ENCODE peak calls at places on chromosomes 12 and 14, in five cellular contexts. D is uterus, T is heart left ventricle, U is suprapubic skin, Q is lower lobe of right lung. Z is an unnamed sample.

GRCh38 chr14:60348211-60348610 is 99.2 kb downstream of the PPM1A start:
- DNase-seq in U (no peak), D (no peak), T (no peak), Q (no peak), Z (no peak)

GRCh38 chr12:109637341-109637740 is 63.7 kb downstream of the MVK start:
- DNase-seq in T (no peak), U (no peak), Q (no peak), D (no peak), Z (no peak)

GRCh38 chr12:114855678-114856077 is 171.7 kb upstream of the TBX3 start:
- DNase-seq in T (no peak), U (no peak), D (no peak), Q (no peak), Z (no peak)

GRCh38 chr14:92475451-92476187 is 38.0 kb upstream of the RIN3 start:
- DNase-seq in Q (peak; percentile 74), U (peak; percentile 90), D (no peak), T (peak; percentile 65), Z (no peak)

GRCh38 chr12:58154359-58154758 is 213.0 kb downstream of the ATP23 start:
- DNase-seq in T (no peak), D (no peak), U (no peak), Q (no peak), Z (no peak)

GRCh38 chr14:40417777-40418401 is 985.7 kb upstream of the FBXO33 start:
- DNase-seq in Q (no peak), D (no peak), T (no peak), U (no peak), Z (no peak)

GRCh38 chr14:71336488-71337192 is 429.4 kb downstream of the PCNX1 start:
- DNase-seq in D (no peak), U (no peak), T (no peak), Q (no peak), Z (peak; percentile 42)

GRCh38 chr12:55624056-55624455 is 12.6 kb upstream of the OR10P1 start:
- DNase-seq in Q (no peak), U (no peak), T (no peak), D (no peak), Z (no peak)

GRCh38 chr14:60817113-60817512 is 82.6 kb downstream of the MNAT1 start:
- DNase-seq in U (no peak), D (no peak), Q (no peak), T (no peak), Z (no peak)

GRCh38 chr12:541676-542289 is 82.0 kb downstream of the B4GALNT3 start:
- DNase-seq in U (no peak), Q (no peak), D (no peak), T (no peak), Z (peak; percentile 45)

GRCh38 chr12:11347810-11348209 is 37.6 kb upstream of the PRB4 start:
- DNase-seq in U (no peak), D (no peak), T (no peak), Q (no peak), Z (no peak)

GRCh38 chr12:74776378-74776777 is 238.7 kb downstream of the ATXN7L3B start:
- DNase-seq in Q (no peak), D (no peak), U (no peak), T (no peak), Z (no peak)

GRCh38 chr12:49160415-49160814 is 28.5 kb downstream of the TUBA1A start:
- DNase-seq in U (no peak), Q (no peak), D (no peak), T (no peak), Z (no peak)

GRCh38 chr12:24069532-24070395 is 120.3 kb upstream of the SOX5 start:
- DNase-seq in D (no peak), Q (no peak), U (no peak), T (no peak), Z (peak; percentile 26)

GRCh38 chr14:55715889-55716288 is 135.9 kb downstream of the KTN1 start:
- DNase-seq in T (peak; percentile 24), Q (no peak), D (peak; percentile 37), U (peak; percentile 80), Z (no peak)

GRCh38 chr12:130164931-130165330 is 2.7 kb downstream of the FZD10 start:
- DNase-seq in T (no peak), Q (no peak), D (no peak), U (no peak), Z (no peak)

GRCh38 chr12:3054374-3054773 is 22.8 kb upstream of the TSPAN9 start:
- DNase-seq in Q (no peak), U (no peak), T (no peak), D (no peak), Z (no peak)

GRCh38 chr14:35335388-35336092 is 43.4 kb downstream of the PSMA6 start:
- DNase-seq in D (peak; percentile 73), T (peak; percentile 49), Q (no peak), U (no peak), Z (peak; percentile 94)

GRCh38 chr12:107404981-107405380 is 280.6 kb upstream of the PWP1 start:
- DNase-seq in Q (no peak), T (no peak), U (no peak), D (no peak), Z (peak; percentile 32)

GRCh38 chr12:49232940-49233841 is 31.7 kb upstream of the TUBA1C start:
- DNase-seq in T (peak; percentile 66), Q (peak; percentile 51), U (no peak), D (peak; percentile 61), Z (peak; percentile 41)

GRCh38 chr12:100959481-100959880 is 164.9 kb downstream of the ANO4 start:
- DNase-seq in U (no peak), T (no peak), Q (no peak), D (no peak), Z (no peak)

GRCh38 chr12:32843528-32844095 is 53.0 kb downstream of the PKP2 start:
- DNase-seq in U (no peak), T (no peak), D (no peak), Q (no peak), Z (no peak)

GRCh38 chr12:116358850-116359761 is 81.6 kb upstream of the MED13L start:
- DNase-seq in U (peak; percentile 94), T (peak; percentile 93), Q (peak; percentile 94), D (peak; percentile 97), Z (peak; percentile 83)

GRCh38 chr12:108712164-108712924 is 19.0 kb downstream of the CORO1C start:
- DNase-seq in D (no peak), T (no peak), Q (no peak), U (no peak), Z (no peak)

DNA sequence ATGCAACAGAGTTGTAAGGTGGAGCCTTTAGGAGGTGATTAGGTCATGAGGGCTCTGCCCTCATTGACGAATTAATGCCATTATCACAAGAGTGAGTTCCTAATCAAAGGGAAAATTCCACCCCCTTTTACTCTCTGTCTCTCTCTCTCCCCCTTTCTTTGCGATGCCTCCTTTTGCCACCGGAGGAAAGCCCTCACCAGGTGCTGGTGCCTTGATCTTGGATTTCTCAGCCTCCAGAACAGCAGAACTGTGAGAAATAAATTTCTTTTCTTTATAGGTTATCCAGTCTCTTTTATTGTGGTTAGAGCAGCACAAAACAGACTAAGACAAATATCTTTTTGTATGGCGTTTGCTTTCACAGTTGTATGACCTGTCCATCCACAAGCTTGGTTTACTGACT is 180.0 kb upstream of the ARID2 start:
- DNase-seq in Q (no peak), U (no peak), T (no peak), D (no peak), Z (no peak)
- TF ChIP-seq CTCF in Q (no peak), U (no peak), T (no peak), D (no peak), Z (no peak)

GRCh38 chr12:6444704-6445688 is at the start of gene CD27:
- DNase-seq in T (no peak), Q (no peak), U (peak; percentile 34), D (no peak), Z (no peak)

GRCh38 chr12:6442799-6443198 is 2.0 kb upstream of the CD27 start:
- DNase-seq in Q (no peak), T (no peak), D (no peak), U (no peak), Z (no peak)

GRCh38 chr12:6444031-6444430 is 724 bp upstream of the CD27 start:
- DNase-seq in D (no peak), U (no peak), T (no peak), Q (no peak), Z (no peak)

GRCh38 chr12:6438345-6438744 is 6.4 kb upstream of the CD27 start:
- DNase-seq in Q (no peak), D (no peak), U (peak; percentile 40), T (no peak), Z (no peak)

GRCh38 chr12:6443361-6443983 is 1.3 kb upstream of the CD27 start:
- DNase-seq in T (no peak), U (no peak), D (no peak), Q (no peak), Z (no peak)
- H3K4me1 ChIP-seq in T (no peaks in the 10 kb centered on the region), U (no peaks in the 10 kb centered on the region), D (no peaks in the 10 kb centered on the region), Q (no peaks in the 10 kb centered on the region), Z (no peaks in the 10 kb centered on the region)

DNA sequence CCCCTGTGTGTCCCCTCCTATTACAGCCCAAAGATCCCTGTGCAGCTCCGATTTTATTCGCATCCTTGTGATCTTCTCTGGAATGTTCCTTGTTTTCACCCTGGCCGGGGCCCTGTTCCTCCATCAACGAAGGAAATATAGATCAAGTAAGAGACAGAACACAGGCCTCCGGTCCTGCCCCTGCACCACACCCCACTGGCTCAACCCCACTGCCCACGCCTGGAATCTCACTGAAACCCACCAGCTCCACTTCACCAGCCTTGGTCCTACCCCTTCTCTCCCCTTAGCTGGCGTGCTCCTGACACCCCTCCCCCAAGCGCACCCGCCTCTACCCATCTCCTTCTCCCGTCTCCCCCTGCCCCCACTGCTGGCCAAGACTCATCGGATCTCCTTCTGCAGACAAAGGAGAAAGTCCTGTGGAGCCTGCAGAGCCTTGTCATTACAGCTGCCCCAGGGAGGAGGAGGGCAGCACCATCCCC is 934 bp upstream of the TAPBPL start:
- DNase-seq in D (no peak), U (peak; percentile 73), Q (no peak), T (no peak), Z (no peak)
- H3K4me3 ChIP-seq in D (peak overlapping the region; percentile 80), U (peak overlapping the region; percentile 85), Q (peak overlapping the region; percentile 66), T (peak overlapping the region; percentile 95), Z (peak overlapping the region; percentile 22)

GRCh38 chr12:64610660-64611429 is 550 bp downstream of the RASSF3 start:
- DNase-seq in Q (peak; percentile 83), D (peak; percentile 52), T (peak; percentile 68), U (peak; percentile 79), Z (peak; percentile 66)

GRCh38 chr12:64611430-64612286 is 1.4 kb downstream of the RASSF3 start:
- DNase-seq in Q (peak; percentile 59), U (no peak), D (peak; percentile 50), T (peak; percentile 39), Z (peak; percentile 55)

GRCh38 chr12:64610092-64610659 is at the start of gene RASSF3:
- DNase-seq in U (peak; percentile 79), D (peak; percentile 68), Q (peak; percentile 87), T (peak; percentile 85), Z (peak; percentile 90)

GRCh38 chr12:64609543-64610091 is 678 bp upstream of the RASSF3 start:
- DNase-seq in T (no peak), Q (no peak), U (no peak), D (no peak), Z (peak; percentile 40)

DNA sequence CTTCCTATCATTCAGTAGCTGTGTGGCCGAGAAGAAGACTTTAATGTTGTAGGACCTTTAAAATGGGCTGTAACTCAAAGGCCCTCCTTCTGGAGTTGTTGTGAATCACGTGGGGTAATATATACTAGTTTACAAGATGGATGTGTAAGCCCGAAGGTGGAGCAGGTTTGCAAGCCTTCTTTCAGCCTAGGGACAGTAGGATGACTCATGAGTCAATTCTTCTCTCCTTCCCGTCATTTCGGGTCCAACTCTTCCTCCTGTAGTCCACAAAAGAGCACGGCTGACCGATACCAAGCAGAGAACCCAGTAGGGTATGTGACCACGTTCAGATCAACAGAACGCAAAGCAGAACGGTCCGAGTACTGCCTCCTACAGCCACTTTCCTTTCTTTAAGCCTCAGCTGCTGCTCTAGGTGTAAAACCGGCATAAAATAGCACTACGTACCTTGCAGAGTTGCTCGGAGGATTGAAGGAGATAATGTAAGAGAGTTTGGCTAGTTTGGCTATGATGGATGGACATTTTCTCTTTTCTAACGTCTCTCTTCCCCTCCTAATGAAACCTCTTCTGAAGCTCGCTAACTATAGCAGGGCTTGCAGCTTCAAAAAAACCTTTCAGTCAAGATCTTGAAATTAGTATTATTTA is 1.3 kb upstream of the RASSF3 start:
- DNase-seq in Q (no peak), U (no peak), D (peak; percentile 45), T (no peak), Z (peak; percentile 75)
- TF ChIP-seq CTCF in Q (no peak), U (no peak), D (peak; percentile 9), T (no peak), Z (no peak)